ENCODE peak calls at places on chromosomes 6 and 20, in six cellular contexts. S, N, Y, G, W and X are unnamed samples.
A peak's percentile ranks its signal among the peaks of the same experiment; 100 is the strongest.

GRCh38 chr20:24872291-24873014 is 76.6 kb upstream of the CST7 start:
- DNase-seq in S (no peak), N (no peak), Y (no peak), G (no peak), W (no peak), X (no peak)

GRCh38 chr6:37916675-37917074 is 97.1 kb downstream of the ZFAND3 start:
- DNase-seq in S (no peak), N (no peak), Y (no peak), G (no peak), W (no peak), X (no peak)

GRCh38 chr20:36666181-36666740 is 20.3 kb upstream of the SLA2 start:
- DNase-seq in S (no peak), N (no peak), Y (no peak), G (no peak), W (no peak), X (no peak)

GRCh38 chr6:85049282-85049681 is 284.9 kb upstream of the TBX18 start:
- DNase-seq in S (no peak), N (no peak), Y (no peak), G (no peak), W (no peak), X (no peak)

GRCh38 chr20:1469925-1470571 is 3.4 kb upstream of the NSFL1C start:
- DNase-seq in S (no peak), N (peak; percentile 76), Y (peak; percentile 55), G (peak; percentile 33), W (peak; percentile 97), X (peak; percentile 29)

GRCh38 chr20:13670160-13670559 is 31.4 kb upstream of the TASP1 start:
- DNase-seq in S (no peak), N (no peak), Y (no peak), G (no peak), W (no peak), X (no peak)

GRCh38 chr20:11686900-11687543 is 230.7 kb upstream of the BTBD3 start:
- DNase-seq in S (no peak), N (peak; percentile 77), Y (no peak), G (no peak), W (peak; percentile 17), X (no peak)

GRCh38 chr6:2222275-2222842 is 23.0 kb downstream of the GMDS start:
- DNase-seq in S (no peak), N (no peak), Y (no peak), G (no peak), W (no peak), X (no peak)

GRCh38 chr6:84872996-84873395 is 108.6 kb upstream of the TBX18 start:
- DNase-seq in S (no peak), N (no peak), Y (no peak), G (no peak), W (no peak), X (no peak)

GRCh38 chr6:72646604-72647485 is 25.0 kb downstream of the KCNQ5 start:
- DNase-seq in S (no peak), N (no peak), Y (no peak), G (no peak), W (no peak), X (no peak)

GRCh38 chr6:133748628-133749027 is 140.3 kb upstream of the TCF21 start:
- DNase-seq in S (no peak), N (no peak), Y (no peak), G (no peak), W (no peak), X (no peak)

GRCh38 chr6:37320649-37321048 is 33.1 kb upstream of the RNF8 start:
- DNase-seq in S (no peak), N (peak; percentile 25), Y (no peak), G (no peak), W (no peak), X (no peak)

GRCh38 chr6:71079707-71080106 is 122.8 kb upstream of the B3GAT2 start:
- DNase-seq in S (no peak), N (no peak), Y (no peak), G (no peak), W (no peak), X (no peak)

GRCh38 chr20:20076297-20077065 is 24.1 kb downstream of the CFAP61 start:
- DNase-seq in S (no peak), N (no peak), Y (no peak), G (no peak), W (no peak), X (no peak)

GRCh38 chr6:149217466-149217888 is 100.0 kb upstream of the TAB2 start:
- DNase-seq in S (no peak), N (no peak), Y (no peak), G (no peak), W (no peak), X (no peak)

GRCh38 chr6:89050155-89050554 is 30.4 kb upstream of the PNRC1 start:
- DNase-seq in S (no peak), N (no peak), Y (peak; percentile 52), G (no peak), W (peak; percentile 72), X (no peak)